ENCODE peak calls at places on chromosomes 5 and 9, in ten cellular contexts. D, M, R, L, T, E, Z, X, K and A are unnamed samples.

GRCh38 chr5:137073192-137073591 is 425.9 kb downstream of the SPOCK1 start:
- DNase-seq in D (no peak), M (no peak), R (no peak), L (no peak), T (no peak), E (no peak), Z (peak), X (peak), K (no peak), A (no peak)

GRCh38 chr5:15254607-15255006 is 245.4 kb upstream of the FBXL7 start:
- DNase-seq in D (no peak), M (no peak), R (no peak), L (no peak), T (no peak), E (no peak), Z (no peak), X (no peak), K (no peak), A (no peak)

GRCh38 chr5:133386662-133387061 is 225.7 kb downstream of the FSTL4 start:
- DNase-seq in D (no peak), M (no peak), R (no peak), L (no peak), T (no peak), E (no peak), Z (no peak), X (no peak), K (no peak), A (no peak)

GRCh38 chr5:22908129-22908528 is 55.0 kb upstream of the CDH12 start:
- DNase-seq in D (no peak), M (no peak), R (no peak), L (no peak), T (no peak), E (no peak), Z (no peak), X (no peak), K (no peak), A (no peak)

GRCh38 chr9:6557883-6558282 is 87.6 kb downstream of the GLDC start:
- DNase-seq in D (no peak), M (no peak), R (peak), L (no peak), T (peak), E (no peak), Z (no peak), X (no peak), K (no peak), A (peak)

GRCh38 chr5:142222235-142222880 is 102.5 kb downstream of the SPRY4 start:
- DNase-seq in D (no peak), M (no peak), R (no peak), L (no peak), T (no peak), E (no peak), Z (no peak), X (no peak), K (no peak), A (no peak)

GRCh38 chr5:176810687-176811501 is 535 bp downstream of the UNC5A start:
- DNase-seq in D (no peak), M (no peak), R (no peak), L (no peak), T (peak), E (no peak), Z (no peak), X (no peak), K (no peak), A (peak)

GRCh38 chr5:78907255-78907886 is 77.7 kb downstream of the ARSB start:
- DNase-seq in D (no peak), M (no peak), R (no peak), L (no peak), T (peak), E (no peak), Z (peak), X (no peak), K (no peak), A (peak)

GRCh38 chr5:136205061-136205702 is 12.2 kb upstream of the SMIM32 start:
- DNase-seq in D (no peak), M (no peak), R (no peak), L (no peak), T (no peak), E (no peak), Z (no peak), X (no peak), K (no peak), A (no peak)

GRCh38 chr9:8648271-8648670 is 848.7 kb upstream of the DMAC1 start:
- DNase-seq in D (no peak), M (no peak), R (no peak), L (no peak), T (no peak), E (no peak), Z (no peak), X (no peak), K (no peak), A (no peak)

GRCh38 chr9:79371948-79372555 is 199.7 kb upstream of the TLE4 start:
- DNase-seq in D (no peak), M (no peak), R (no peak), L (no peak), T (no peak), E (no peak), Z (no peak), X (no peak), K (no peak), A (no peak)

GRCh38 chr9:121185178-121185745 is 16.4 kb downstream of the RAB14 start:
- DNase-seq in D (no peak), M (no peak), R (no peak), L (no peak), T (no peak), E (no peak), Z (no peak), X (no peak), K (no peak), A (no peak)

GRCh38 chr5:137091473-137091872 is 407.7 kb downstream of the SPOCK1 start:
- DNase-seq in D (no peak), M (no peak), R (no peak), L (no peak), T (peak), E (no peak), Z (no peak), X (peak), K (no peak), A (no peak)

GRCh38 chr9:99561435-99562262 is 260.0 kb upstream of the NR4A3 start:
- DNase-seq in D (no peak), M (no peak), R (no peak), L (no peak), T (no peak), E (no peak), Z (no peak), X (no peak), K (no peak), A (no peak)

GRCh38 chr9:113999256-114000062 is 78.6 kb downstream of the AMBP start:
- DNase-seq in D (no peak), M (no peak), R (no peak), L (no peak), T (no peak), E (no peak), Z (no peak), X (peak), K (no peak), A (no peak)

GRCh38 chr9:92206490-92206889 is 87.0 kb downstream of the IARS1 start:
- DNase-seq in D (no peak), M (no peak), R (no peak), L (no peak), T (no peak), E (no peak), Z (peak), X (no peak), K (no peak), A (no peak)

GRCh38 chr5:33319841-33320240 is 120.9 kb upstream of the TARS1 start:
- DNase-seq in D (no peak), M (no peak), R (no peak), L (no peak), T (no peak), E (no peak), Z (peak), X (no peak), K (no peak), A (no peak)

GRCh38 chr5:86864022-86864421 is 246.3 kb downstream of the COX7C start:
- DNase-seq in D (no peak), M (no peak), R (no peak), L (no peak), T (no peak), E (no peak), Z (no peak), X (no peak), K (no peak), A (no peak)

GRCh38 chr5:56951946-56952691 is at the start of gene MIER3:
- DNase-seq in D (peak), M (peak), R (peak), L (peak), T (peak), E (peak), Z (peak), X (peak), K (no peak), A (peak)

GRCh38 chr9:113520109-113520642 is 56.6 kb downstream of the RGS3 start:
- DNase-seq in D (peak), M (no peak), R (no peak), L (peak), T (no peak), E (no peak), Z (no peak), X (no peak), K (no peak), A (no peak)

GRCh38 chr5:100479079-100479688 is 56.0 kb upstream of the FAM174A start:
- DNase-seq in D (no peak), M (no peak), R (no peak), L (no peak), T (no peak), E (peak), Z (peak), X (no peak), K (no peak), A (no peak)

GRCh38 chr5:54753034-54753433 is 232.4 kb downstream of the ESM1 start:
- DNase-seq in D (no peak), M (no peak), R (no peak), L (no peak), T (no peak), E (no peak), Z (peak), X (no peak), K (no peak), A (no peak)

GRCh38 chr5:66867622-66868322 is 271.6 kb downstream of the MAST4 start:
- DNase-seq in D (no peak), M (no peak), R (no peak), L (no peak), T (no peak), E (no peak), Z (no peak), X (no peak), K (peak), A (no peak)

GRCh38 chr5:77773734-77774280 is 2.3 kb downstream of the TBCA start:
- DNase-seq in D (no peak), M (no peak), R (no peak), L (no peak), T (no peak), E (peak), Z (no peak), X (no peak), K (no peak), A (no peak)

GRCh38 chr9:112135706-112136105 is 39.4 kb downstream of the SUSD1 start:
- DNase-seq in D (no peak), M (no peak), R (no peak), L (no peak), T (no peak), E (peak), Z (no peak), X (no peak), K (no peak), A (no peak)

GRCh38 chr9:35660966-35661413 is 2.9 kb downstream of the CCDC107 start:
- DNase-seq in D (no peak), M (no peak), R (no peak), L (no peak), T (peak), E (no peak), Z (peak), X (no peak), K (no peak), A (no peak)

GRCh38 chr5:91007251-91007650 is 375.9 kb downstream of the ARRDC3 start:
- DNase-seq in D (no peak), M (no peak), R (no peak), L (no peak), T (no peak), E (no peak), Z (no peak), X (no peak), K (no peak), A (no peak)